ENCODE peak calls at places on chromosomes 5 and 9, in four cellular contexts. One of them, this sample, is unnamed.

GRCh38 chr9:129402341-129402739 is 218.6 kb downstream of the C9orf50 start:
- DNase-seq in HS-5: no peak
- DNase-seq in NCI-H1105: no peak
- DNase-seq in hepatocyte: no peak
- DNase-seq in this sample: no peak

GRCh38 chr5:177403194-177403825 is 2.8 kb upstream of the PFN3 start:
- DNase-seq in HS-5: no peak
- DNase-seq in NCI-H1105: no peak
- DNase-seq in hepatocyte: peak
- DNase-seq in this sample: peak

GRCh38 chr5:160287378-160288051 is 24.8 kb downstream of the CCNJL start:
- DNase-seq in NCI-H1105: peak
- DNase-seq in hepatocyte: peak
- DNase-seq in HS-5: no peak
- DNase-seq in this sample: no peak

GRCh38 chr5:174614500-174615135 is 109.8 kb upstream of the MSX2 start:
- DNase-seq in hepatocyte: no peak
- DNase-seq in HS-5: no peak
- DNase-seq in NCI-H1105: no peak
- DNase-seq in this sample: no peak

GRCh38 chr9:135338546-135338945 is 141.0 kb upstream of the PPP1R26 start:
- DNase-seq in NCI-H1105: no peak
- DNase-seq in hepatocyte: no peak
- DNase-seq in HS-5: no peak
- DNase-seq in this sample: no peak

GRCh38 chr5:68436686-68437520 is 221.3 kb downstream of the PIK3R1 start:
- DNase-seq in NCI-H1105: no peak
- DNase-seq in HS-5: no peak
- DNase-seq in hepatocyte: no peak
- DNase-seq in this sample: no peak

GRCh38 chr5:175116466-175117048 is 327.4 kb downstream of the DRD1 start:
- DNase-seq in hepatocyte: no peak
- DNase-seq in HS-5: no peak
- DNase-seq in NCI-H1105: no peak
- DNase-seq in this sample: no peak

GRCh38 chr9:35690447-35691324 is 961 bp upstream of the TPM2 start:
- DNase-seq in NCI-H1105: no peak
- DNase-seq in hepatocyte: peak
- DNase-seq in HS-5: no peak
- DNase-seq in this sample: peak

GRCh38 chr5:51559390-51559789 is 176.1 kb downstream of the ISL1 start:
- DNase-seq in hepatocyte: no peak
- DNase-seq in NCI-H1105: no peak
- DNase-seq in HS-5: no peak
- DNase-seq in this sample: no peak

GRCh38 chr5:126454535-126454934 is 31.3 kb downstream of the GRAMD2B start:
- DNase-seq in hepatocyte: no peak
- DNase-seq in HS-5: no peak
- DNase-seq in NCI-H1105: no peak
- DNase-seq in this sample: no peak

GRCh38 chr5:84181093-84181492 is 203.6 kb downstream of the EDIL3 start:
- DNase-seq in HS-5: no peak
- DNase-seq in NCI-H1105: no peak
- DNase-seq in hepatocyte: no peak
- DNase-seq in this sample: no peak

GRCh38 chr5:67636091-67636490 is 439.5 kb upstream of the CD180 start:
- DNase-seq in NCI-H1105: no peak
- DNase-seq in hepatocyte: no peak
- DNase-seq in HS-5: no peak
- DNase-seq in this sample: no peak

GRCh38 chr5:178818094-178818493 is 41.7 kb upstream of the ZNF354B start:
- DNase-seq in HS-5: no peak
- DNase-seq in NCI-H1105: no peak
- DNase-seq in hepatocyte: peak
- DNase-seq in this sample: no peak

GRCh38 chr9:106930477-106930876 is 67.5 kb downstream of the ZNF462 start:
- DNase-seq in hepatocyte: peak
- DNase-seq in NCI-H1105: no peak
- DNase-seq in HS-5: no peak
- DNase-seq in this sample: no peak

GRCh38 chr5:170070556-170071412 is 34.9 kb upstream of the FOXI1 start:
- DNase-seq in hepatocyte: peak
- DNase-seq in HS-5: no peak
- DNase-seq in NCI-H1105: no peak
- DNase-seq in this sample: no peak

GRCh38 chr5:105030153-105030552 is 1467.6 kb upstream of the NUDT12 start:
- DNase-seq in HS-5: no peak
- DNase-seq in NCI-H1105: no peak
- DNase-seq in hepatocyte: no peak
- DNase-seq in this sample: no peak

GRCh38 chr9:106450549-106450948 is 412.4 kb upstream of the ZNF462 start:
- DNase-seq in hepatocyte: no peak
- DNase-seq in NCI-H1105: no peak
- DNase-seq in HS-5: no peak
- DNase-seq in this sample: no peak

This sample was measured in T-helper 9 cell.